ENCODE peak calls at places on chromosomes 2 and 18, in four cellular contexts. One of them, this sample, is unnamed.

GRCh38 chr2:175355246-175355645 is 173.7 kb upstream of the ATP5MC3 start:
- DNase-seq in HepG2: no peak
- DNase-seq in K562: no peak
- DNase-seq in HCT116: no peak
- DNase-seq in this sample: no peak

GRCh38 chr2:23404426-23404825 is 19.4 kb downstream of the KLHL29 start:
- DNase-seq in HepG2: peak
- DNase-seq in K562: no peak
- DNase-seq in HCT116: no peak
- DNase-seq in this sample: no peak

GRCh38 chr2:111160758-111161157 is 40.0 kb downstream of the BCL2L11 start:
- DNase-seq in HepG2: no peak
- DNase-seq in K562: no peak
- DNase-seq in HCT116: no peak
- DNase-seq in this sample: no peak

GRCh38 chr2:199663157-199663556 is 187.8 kb downstream of the FTCDNL1 start:
- DNase-seq in HepG2: no peak
- DNase-seq in K562: no peak
- DNase-seq in HCT116: no peak
- DNase-seq in this sample: peak

GRCh38 chr2:75606851-75607798 is 39.5 kb upstream of the MRPL19 start:
- DNase-seq in HepG2: no peak
- DNase-seq in K562: no peak
- DNase-seq in HCT116: no peak
- DNase-seq in this sample: no peak

GRCh38 chr2:142150453-142150852 is 19.6 kb upstream of the LRP1B start:
- DNase-seq in HepG2: no peak
- DNase-seq in K562: no peak
- DNase-seq in HCT116: no peak
- DNase-seq in this sample: no peak

GRCh38 chr2:162473-163135 is 101.2 kb downstream of the SH3YL1 start:
- DNase-seq in HepG2: no peak
- DNase-seq in K562: no peak
- DNase-seq in HCT116: no peak
- DNase-seq in this sample: no peak

GRCh38 chr2:71930073-71930681 is 217.5 kb downstream of the CYP26B1 start:
- DNase-seq in HepG2: no peak
- DNase-seq in K562: no peak
- DNase-seq in HCT116: no peak
- DNase-seq in this sample: no peak

GRCh38 chr2:171160119-171160629 is 519 bp downstream of the TLK1 start:
- DNase-seq in HepG2: peak
- DNase-seq in K562: peak
- DNase-seq in HCT116: peak
- DNase-seq in this sample: peak

GRCh38 chr18:59123588-59124369 is 15.9 kb upstream of the SEC11C start:
- DNase-seq in HepG2: no peak
- DNase-seq in K562: no peak
- DNase-seq in HCT116: no peak
- DNase-seq in this sample: no peak

GRCh38 chr2:25257032-25257455 is 84.7 kb downstream of the DNMT3A start:
- DNase-seq in HepG2: no peak
- DNase-seq in K562: no peak
- DNase-seq in HCT116: no peak
- DNase-seq in this sample: no peak

GRCh38 chr2:26011990-26012856 is 21.7 kb upstream of the RAB10 start:
- DNase-seq in HepG2: peak
- DNase-seq in K562: peak
- DNase-seq in HCT116: peak
- DNase-seq in this sample: no peak

GRCh38 chr2:191264647-191265079 is 19.5 kb downstream of the MYO1B start:
- DNase-seq in HepG2: no peak
- DNase-seq in K562: no peak
- DNase-seq in HCT116: no peak
- DNase-seq in this sample: no peak

GRCh38 chr2:176455865-176456291 is 186.6 kb downstream of the MTX2 start:
- DNase-seq in HepG2: no peak
- DNase-seq in K562: peak
- DNase-seq in HCT116: no peak
- DNase-seq in this sample: no peak

GRCh38 chr2:19916385-19916784 is 14.6 kb upstream of the TTC32 start:
- DNase-seq in HepG2: no peak
- DNase-seq in K562: no peak
- DNase-seq in HCT116: no peak
- DNase-seq in this sample: no peak

GRCh38 chr2:162312853-162313252 is 5.6 kb downstream of the IFIH1 start:
- DNase-seq in HepG2: no peak
- DNase-seq in K562: no peak
- DNase-seq in HCT116: no peak
- DNase-seq in this sample: no peak

GRCh38 chr2:239081046-239081445 is 233.2 kb downstream of the TWIST2 start:
- DNase-seq in HepG2: no peak
- DNase-seq in K562: no peak
- DNase-seq in HCT116: no peak
- DNase-seq in this sample: no peak

GRCh38 chr18:59437851-59438250 is 78.8 kb upstream of the LMAN1 start:
- DNase-seq in HepG2: no peak
- DNase-seq in K562: no peak
- DNase-seq in HCT116: no peak
- DNase-seq in this sample: no peak

GRCh38 chr2:43220982-43221659 is 5.3 kb downstream of the ZFP36L2 start:
- DNase-seq in HepG2: no peak
- DNase-seq in K562: peak
- DNase-seq in HCT116: no peak
- DNase-seq in this sample: no peak

GRCh38 chr18:48319796-48320638 is 89.2 kb downstream of the ZBTB7C start:
- DNase-seq in HepG2: no peak
- DNase-seq in K562: no peak
- DNase-seq in HCT116: no peak
- DNase-seq in this sample: no peak

GRCh38 chr18:68150976-68151375 is 563.9 kb downstream of the TMX3 start:
- DNase-seq in HepG2: no peak
- DNase-seq in K562: no peak
- DNase-seq in HCT116: no peak
- DNase-seq in this sample: no peak

GRCh38 chr2:191740016-191740419 is 62.1 kb downstream of the NABP1 start:
- DNase-seq in HepG2: no peak
- DNase-seq in K562: no peak
- DNase-seq in HCT116: no peak
- DNase-seq in this sample: no peak

GRCh38 chr2:48768669-48769068 is 13.1 kb upstream of the LHCGR start:
- DNase-seq in HepG2: no peak
- DNase-seq in K562: no peak
- DNase-seq in HCT116: no peak
- DNase-seq in this sample: no peak

GRCh38 chr2:204680576-204680975 is 135.3 kb downstream of the PARD3B start:
- DNase-seq in HepG2: no peak
- DNase-seq in K562: no peak
- DNase-seq in HCT116: no peak
- DNase-seq in this sample: no peak

GRCh38 chr18:78975282-78975681 is 4.3 kb upstream of the SALL3 start:
- DNase-seq in HepG2: no peak
- DNase-seq in K562: no peak
- DNase-seq in HCT116: no peak
- DNase-seq in this sample: no peak

GRCh38 chr2:161824226-161824625 is 200.0 kb downstream of the SLC4A10 start:
- DNase-seq in HepG2: no peak
- DNase-seq in K562: no peak
- DNase-seq in HCT116: no peak
- DNase-seq in this sample: no peak

GRCh38 chr18:21359746-21360145 is 117.7 kb downstream of the GREB1L start:
- DNase-seq in HepG2: no peak
- DNase-seq in K562: no peak
- DNase-seq in HCT116: no peak
- DNase-seq in this sample: no peak

GRCh38 chr18:45505497-45506206 is 109.6 kb upstream of the SLC14A2 start:
- DNase-seq in HepG2: no peak
- DNase-seq in K562: no peak
- DNase-seq in HCT116: no peak
- DNase-seq in this sample: no peak

GRCh38 chr2:169509230-169509917 is at the start of gene KLHL41:
- DNase-seq in HepG2: no peak
- DNase-seq in K562: no peak
- DNase-seq in HCT116: no peak
- DNase-seq in this sample: no peak

DNA sequence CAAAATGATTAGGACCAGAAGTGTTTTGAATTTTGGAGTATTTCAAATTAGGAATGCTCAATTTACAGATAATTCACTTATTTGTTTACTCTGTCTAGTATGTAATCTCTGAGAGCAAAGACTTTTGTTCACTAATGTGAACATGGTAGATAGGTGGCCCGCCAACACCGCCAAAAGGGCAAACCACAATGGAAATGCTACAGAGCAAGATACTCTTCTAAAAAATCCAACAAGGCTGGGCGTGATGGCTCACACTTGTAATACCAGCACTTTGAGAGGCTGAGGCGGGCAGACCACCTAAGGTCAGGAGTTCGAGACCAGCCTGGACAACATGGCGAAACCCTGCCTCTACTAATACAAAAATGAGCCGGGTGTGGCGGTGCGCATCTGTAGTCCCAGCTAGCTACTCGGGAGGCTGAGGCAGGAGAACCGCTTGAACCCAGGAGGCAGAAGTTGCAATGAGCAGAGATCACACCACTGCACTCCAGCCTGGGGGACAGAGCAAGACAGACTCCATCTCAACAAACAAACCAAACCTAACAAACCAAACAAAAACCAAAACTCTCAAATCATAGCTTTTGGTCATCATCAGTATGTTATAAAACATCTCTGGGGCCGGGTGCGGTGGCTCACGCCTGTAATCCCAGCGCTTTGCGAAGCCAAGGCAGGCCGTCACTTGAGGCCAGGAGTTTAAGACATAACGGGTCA is 2.4 kb downstream of the CCT4 start:
- DNase-seq in HepG2: no peak
- DNase-seq in K562: no peak
- DNase-seq in HCT116: no peak
- DNase-seq in this sample: no peak
- H3K4me3 ChIP-seq in HepG2: no peak
- H3K4me3 ChIP-seq in K562: peak
- H3K4me3 ChIP-seq in HCT116: no peak
- H3K4me3 ChIP-seq in this sample: no peak

DNA sequence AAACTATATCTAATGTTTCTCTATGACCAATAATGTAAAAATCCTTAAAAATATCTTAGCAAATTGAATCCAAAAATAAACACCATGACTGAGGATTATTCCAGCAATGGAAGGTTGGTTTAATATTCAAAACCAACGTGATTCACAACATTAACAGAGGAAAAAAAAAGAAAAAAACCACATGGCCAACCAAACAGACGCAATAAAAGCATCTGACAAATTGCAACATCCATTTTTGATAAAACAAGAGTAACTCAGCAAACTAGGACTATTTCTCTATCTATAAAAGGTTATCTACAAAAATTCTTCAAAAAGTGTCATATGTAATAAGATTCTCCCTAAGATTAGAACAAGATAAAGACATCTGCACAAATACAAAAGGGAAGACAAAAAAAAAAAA is 28.9 kb downstream of the PPP3R1 start:
- DNase-seq in HepG2: no peak
- DNase-seq in K562: no peak
- DNase-seq in HCT116: no peak
- DNase-seq in this sample: no peak
- TF ChIP-seq ZNF274 in HepG2: no peak
- TF ChIP-seq ZNF274 in K562: no peak
- TF ChIP-seq ZNF274 in HCT116: no peak
- TF ChIP-seq ZNF274 in this sample: no peak

GRCh38 chr2:28638102-28638501 is 113.5 kb upstream of the PPP1CB start:
- DNase-seq in HepG2: no peak
- DNase-seq in K562: no peak
- DNase-seq in HCT116: no peak
- DNase-seq in this sample: no peak
- H3K4me3 ChIP-seq in HepG2: no peak
- H3K4me3 ChIP-seq in K562: no peak
- H3K4me3 ChIP-seq in HCT116: no peak
- H3K4me3 ChIP-seq in this sample: no peak

GRCh38 chr2:84779781-84780180 is 101.1 kb downstream of the TRABD2A start:
- DNase-seq in HepG2: no peak
- DNase-seq in K562: no peak
- DNase-seq in HCT116: no peak
- DNase-seq in this sample: no peak

GRCh38 chr2:84785950-84786349 is 94.9 kb downstream of the TRABD2A start:
- DNase-seq in HepG2: no peak
- DNase-seq in K562: no peak
- DNase-seq in HCT116: no peak
- DNase-seq in this sample: no peak

GRCh38 chr2:84778921-84779320 is 102.0 kb downstream of the TRABD2A start:
- DNase-seq in HepG2: no peak
- DNase-seq in K562: no peak
- DNase-seq in HCT116: no peak
- DNase-seq in this sample: no peak

GRCh38 chr2:84782717-84783442 is 98.0 kb downstream of the TRABD2A start:
- DNase-seq in HepG2: no peak
- DNase-seq in K562: no peak
- DNase-seq in HCT116: no peak
- DNase-seq in this sample: no peak

DNA sequence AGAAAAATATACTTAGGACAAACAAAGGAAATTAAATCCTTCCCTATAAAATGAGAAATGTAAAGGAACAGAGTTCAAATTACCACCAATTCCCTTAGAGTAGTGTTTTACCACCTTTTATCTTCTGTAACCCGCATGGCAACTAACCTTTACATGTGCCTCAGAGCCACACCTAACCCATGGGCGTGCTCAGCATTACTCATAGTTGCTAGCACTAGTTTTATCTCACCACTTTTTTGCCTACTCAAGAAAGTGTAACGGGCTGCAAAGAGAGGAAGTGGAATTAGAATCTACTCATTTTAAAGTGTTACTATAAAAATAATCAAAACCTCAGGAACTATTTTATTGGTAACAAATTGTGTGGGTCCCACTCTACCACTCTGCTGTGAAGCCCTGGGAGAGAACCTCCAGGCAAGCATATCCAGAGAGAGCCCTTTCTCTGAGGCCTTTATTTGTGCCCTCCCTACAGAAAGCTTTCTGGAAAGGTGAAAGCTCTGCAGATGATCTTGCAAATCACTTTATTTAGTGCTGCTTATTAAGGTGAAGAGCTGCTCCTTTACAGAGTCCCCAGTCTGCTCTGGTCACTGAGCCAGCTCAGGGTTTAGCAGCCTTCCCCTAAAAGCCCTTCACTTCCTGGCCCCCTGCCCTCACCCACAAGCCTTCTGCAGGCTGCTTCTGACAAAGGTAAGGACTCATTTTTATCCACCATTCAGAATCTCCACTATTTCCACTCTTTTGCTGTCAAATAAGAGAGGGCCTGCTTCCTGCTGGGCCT is 98.8 kb downstream of the TRABD2A start:
- DNase-seq in HepG2: no peak
- DNase-seq in K562: no peak
- DNase-seq in HCT116: peak
- DNase-seq in this sample: no peak
- TF ChIP-seq ZNF274 in HepG2: no peak
- TF ChIP-seq ZNF274 in K562: no peak
- TF ChIP-seq ZNF274 in HCT116: no peak
- TF ChIP-seq ZNF274 in this sample: no peak

This sample was measured in NT2/D1.